ENCODE peak calls at places on chromosomes 7 and 10, in eight cellular contexts. U, T, L, E, D, J, C and S are unnamed samples.

GRCh38 chr7:916291-916941 is 38.1 kb downstream of the ADAP1 start:
- DNase-seq in C (no peak), D (no peak), U (no peak), E (no peak), L (no peak), J (no peak), T (no peak), S (no peak)

GRCh38 chr7:37916673-37917660 is at the start of gene SFRP4:
- DNase-seq in D (peak), L (no peak), T (peak), C (no peak), U (peak), E (no peak), J (no peak), S (no peak)

GRCh38 chr10:118564652-118565051 is 30.8 kb downstream of the PRLHR start:
- DNase-seq in T (no peak), C (no peak), D (no peak), E (no peak), L (no peak), J (no peak), U (no peak), S (no peak)

GRCh38 chr10:43845121-43845520 is 196.4 kb upstream of the ZNF32 start:
- DNase-seq in U (no peak), E (no peak), C (no peak), J (no peak), T (no peak), D (no peak), L (no peak), S (no peak)

GRCh38 chr7:44100458-44101303 is 3.5 kb upstream of the AEBP1 start:
- DNase-seq in T (no peak), E (peak), C (no peak), L (no peak), U (no peak), D (peak), J (no peak), S (peak)

GRCh38 chr10:70232155-70232858 is 922 bp downstream of the PPA1 start:
- DNase-seq in L (no peak), C (no peak), T (peak), D (peak), J (peak), U (peak), E (no peak), S (peak)

GRCh38 chr10:74418285-74418872 is 267.4 kb downstream of the ADK start:
- DNase-seq in D (no peak), E (no peak), L (no peak), T (no peak), U (no peak), C (no peak), J (no peak), S (peak)

GRCh38 chr7:151608031-151608551 is 88.4 kb upstream of the RHEB start:
- DNase-seq in T (no peak), E (no peak), U (no peak), C (no peak), L (no peak), J (no peak), D (no peak), S (no peak)

GRCh38 chr7:44288811-44289340 is 36.5 kb downstream of the CAMK2B start:
- DNase-seq in J (no peak), T (no peak), L (no peak), C (no peak), U (peak), D (no peak), E (no peak), S (no peak)

GRCh38 chr7:913736-914520 is 37.6 kb downstream of the GET4 start:
- DNase-seq in U (no peak), C (no peak), L (no peak), J (no peak), T (no peak), D (no peak), E (no peak), S (no peak)

GRCh38 chr7:122949186-122949585 is 46.3 kb downstream of the TAS2R16 start:
- DNase-seq in U (no peak), D (no peak), C (no peak), T (no peak), J (no peak), L (no peak), E (no peak), S (no peak)

GRCh38 chr7:22607180-22607579 is 107.2 kb upstream of the STEAP1B start:
- DNase-seq in C (no peak), T (no peak), D (peak), L (no peak), J (no peak), E (peak), U (no peak), S (no peak)

GRCh38 chr10:129101232-129101980 is 365.6 kb upstream of the MGMT start:
- DNase-seq in E (no peak), T (no peak), D (no peak), J (peak), L (no peak), U (no peak), C (peak), S (no peak)

GRCh38 chr7:2105280-2105679 is 127.5 kb downstream of the MAD1L1 start:
- DNase-seq in J (no peak), T (no peak), L (no peak), U (no peak), E (no peak), D (no peak), C (no peak), S (no peak)

GRCh38 chr10:74929197-74929596 is 102.8 kb downstream of the KAT6B start:
- DNase-seq in D (peak), T (no peak), L (no peak), C (no peak), E (no peak), U (no peak), J (no peak), S (no peak)

GRCh38 chr7:31082450-31082849 is 30.3 kb downstream of the ADCYAP1R1 start:
- DNase-seq in L (no peak), E (no peak), C (no peak), U (peak), T (no peak), D (no peak), J (no peak), S (no peak)

GRCh38 chr7:34982371-34983019 is 54.8 kb downstream of the DPY19L1 start:
- DNase-seq in L (no peak), E (no peak), D (no peak), T (peak), U (no peak), J (no peak), C (no peak), S (no peak)

GRCh38 chr7:137966636-137967142 is 35.2 kb downstream of the CREB3L2 start:
- DNase-seq in T (no peak), E (no peak), U (no peak), L (no peak), D (no peak), J (no peak), C (no peak), S (no peak)

GRCh38 chr10:416091-416515 is 273.4 kb downstream of the DIP2C start:
- DNase-seq in C (no peak), T (no peak), U (no peak), D (no peak), J (peak), E (no peak), L (no peak), S (no peak)

GRCh38 chr7:101179780-101180755 is at the start of gene NAT16:
- DNase-seq in C (no peak), J (no peak), L (no peak), E (no peak), D (no peak), U (no peak), T (no peak), S (no peak)

GRCh38 chr10:75654777-75655176 is 223.4 kb downstream of the LRMDA start:
- DNase-seq in U (no peak), T (no peak), E (no peak), L (no peak), C (no peak), J (no peak), D (no peak), S (no peak)

GRCh38 chr7:139232377-139232717 is 1.3 kb downstream of the UBN2 start:
- DNase-seq in C (no peak), T (peak), U (no peak), J (no peak), L (no peak), D (peak), E (no peak), S (no peak)

GRCh38 chr7:12066561-12066960 is 144.5 kb upstream of the TMEM106B start:
- DNase-seq in J (no peak), C (no peak), D (peak), U (no peak), E (no peak), L (no peak), T (no peak), S (no peak)

GRCh38 chr10:79300711-79301110 is 46.6 kb upstream of the PPIF start:
- DNase-seq in U (no peak), J (no peak), C (no peak), T (no peak), L (no peak), D (no peak), E (no peak), S (no peak)

GRCh38 chr7:79734158-79734557 is 280.7 kb upstream of the MAGI2 start:
- DNase-seq in J (no peak), T (no peak), E (no peak), U (no peak), D (no peak), C (no peak), L (no peak), S (no peak)

GRCh38 chr7:157361537-157361936 is 24.7 kb downstream of the DNAJB6 start:
- DNase-seq in D (no peak), U (no peak), E (no peak), J (no peak), C (no peak), L (no peak), T (no peak), S (no peak)

GRCh38 chr10:91587710-91588638 is 44.9 kb downstream of the PPP1R3C start:
- DNase-seq in J (no peak), E (no peak), U (peak), C (no peak), L (no peak), T (no peak), D (peak), S (no peak)

GRCh38 chr7:98283887-98284222 is 2.4 kb downstream of the BRI3 start:
- DNase-seq in J (no peak), U (no peak), D (no peak), L (no peak), E (no peak), C (no peak), T (no peak), S (no peak)

GRCh38 chr7:8261711-8262695 is at the start of gene ICA1:
- DNase-seq in E (no peak), T (peak), U (peak), C (no peak), J (no peak), L (no peak), D (no peak), S (no peak)

GRCh38 chr10:101938316-101939272 is 95.0 kb upstream of the KCNIP2 start:
- DNase-seq in D (peak), J (no peak), C (no peak), U (no peak), E (peak), T (no peak), L (peak), S (peak)

GRCh38 chr7:19377611-19378339 is 232.6 kb upstream of the FERD3L start:
- DNase-seq in C (no peak), L (peak), U (no peak), D (peak), E (no peak), T (no peak), J (no peak), S (no peak)

GRCh38 chr7:12570148-12570528 is 382 bp upstream of the SCIN start:
- DNase-seq in T (peak), D (no peak), L (no peak), E (no peak), J (no peak), U (no peak), C (no peak), S (no peak)

GRCh38 chr7:4144801-4145470 is 537.2 kb upstream of the FOXK1 start:
- DNase-seq in U (peak), E (no peak), T (no peak), J (no peak), C (no peak), L (no peak), D (peak), S (no peak)

GRCh38 chr7:100584677-100585510 is 1.0 kb downstream of the LRCH4 start:
- DNase-seq in L (no peak), C (no peak), J (no peak), T (no peak), D (peak), U (peak), E (no peak), S (no peak)

GRCh38 chr7:112985377-112985987 is 101.1 kb downstream of the GPR85 start:
- DNase-seq in C (no peak), D (peak), U (no peak), T (no peak), E (peak), L (no peak), J (no peak), S (no peak)

GRCh38 chr10:89064764-89065163 is 74.2 kb downstream of the FAS start:
- DNase-seq in U (no peak), C (no peak), T (no peak), E (no peak), D (no peak), J (no peak), L (no peak), S (no peak)

GRCh38 chr7:150994141-150994837 is 3.5 kb downstream of the NOS3 start:
- DNase-seq in C (no peak), D (no peak), T (no peak), U (no peak), E (no peak), L (no peak), J (no peak), S (no peak)

GRCh38 chr10:25933653-25934608 is at the start of gene MYO3A:
- DNase-seq in U (no peak), C (no peak), D (no peak), T (no peak), L (no peak), J (no peak), E (no peak), S (no peak)

GRCh38 chr10:48400129-48400849 is 93.8 kb downstream of the MAPK8 start:
- DNase-seq in E (peak), L (no peak), J (no peak), C (no peak), U (no peak), D (peak), T (no peak), S (peak)
- TF ChIP-seq CTCF in E (peak), L (peak), J (no peak), C (no peak), U (no peak), D (no peak), T (no peak), S (no peak)

GRCh38 chr10:121990015-121990677 is 1.2 kb downstream of the TACC2 start:
- DNase-seq in E (no peak), J (no peak), C (no peak), D (no peak), T (no peak), U (no peak), L (no peak), S (no peak)
- H3K4me3 ChIP-seq in E (no peak), J (no peak), C (no peak), D (no peak), T (no peak), U (no peak), L (no peak), S (no peak)

GRCh38 chr10:30510184-30510931 is 76.4 kb downstream of the MAP3K8 start:
- DNase-seq in U (peak), C (no peak), J (no peak), E (no peak), D (peak), L (no peak), T (peak), S (no peak)
- TF ChIP-seq CTCF in U (no peak), C (no peak), J (peak), E (peak), D (peak), L (no peak), T (peak), S (peak)

DNA sequence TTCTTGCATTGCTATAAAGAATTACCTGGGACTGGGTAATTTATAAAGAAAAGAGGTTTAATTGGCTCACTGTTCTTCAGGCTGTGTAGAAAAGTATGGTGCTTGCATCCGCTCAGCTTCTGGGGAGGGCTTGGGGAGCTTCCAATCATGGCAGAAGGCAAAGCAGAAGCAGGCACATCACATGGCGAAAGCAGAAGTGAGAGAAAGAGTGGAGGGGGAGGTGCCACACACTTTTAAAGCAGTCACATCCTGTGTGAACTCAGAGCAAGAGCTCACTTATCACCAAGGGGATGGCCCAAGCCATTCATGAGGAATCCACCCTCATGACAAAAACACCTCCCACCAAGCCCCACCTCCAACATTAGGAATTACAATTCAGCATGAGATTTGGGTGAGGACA is 303.5 kb downstream of the OTUD1 start:
- DNase-seq in L (no peak), E (no peak), C (no peak), J (no peak), T (peak), D (no peak), U (no peak), S (no peak)
- H3K4me3 ChIP-seq in L (no peak), E (no peak), C (no peak), J (no peak), T (no peak), D (no peak), U (no peak), S (no peak)